ENCODE peak calls at places on chromosome 19, in seven cellular contexts. Y is mucosa of descending colon, F is SHP77, X is KBM-7, K is right lobe of liver, G is BJ, L is NCI-H524. T is an unnamed sample.
A peak's percentile ranks its signal among the peaks of the same experiment; 100 is the strongest.

GRCh38 chr19:46291829-46292228 is 5.0 kb upstream of the HIF3A start:
- DNase-seq in G (no peak), K (no peak), X (no peak), Y (no peak), F (no peak), L (no peak), T (no peak)

GRCh38 chr19:11248852-11249251 is 9.4 kb downstream of the ANGPTL8 start:
- DNase-seq in G (no peak), Y (no peak), L (no peak), X (no peak), K (no peak), F (no peak), T (no peak)

GRCh38 chr19:10431254-10431942 is 11.1 kb downstream of the PDE4A start:
- DNase-seq in K (no peak), X (no peak), L (no peak), F (no peak), Y (peak; percentile 65), G (no peak), T (no peak)

GRCh38 chr19:55563261-55563690 is 17.4 kb downstream of the ZNF579 start:
- DNase-seq in X (no peak), G (no peak), F (no peak), K (no peak), L (peak; percentile 41), Y (no peak), T (no peak)

GRCh38 chr19:2847507-2847906 is 6.2 kb downstream of the ZNF555 start:
- DNase-seq in L (no peak), X (no peak), Y (no peak), F (no peak), G (no peak), K (no peak), T (no peak)

GRCh38 chr19:56253737-56254136 is 18.8 kb upstream of the EDDM13 start:
- DNase-seq in X (peak; percentile 56), L (peak; percentile 82), G (no peak), K (no peak), F (peak; percentile 31), Y (no peak), T (peak; percentile 28)

GRCh38 chr19:44576843-44577565 is 36.4 kb upstream of the IGSF23 start:
- DNase-seq in F (peak; percentile 58), Y (no peak), K (no peak), G (no peak), L (peak; percentile 50), X (peak; percentile 68), T (peak; percentile 12)

GRCh38 chr19:49637865-49638350 is 2.0 kb downstream of the RRAS start:
- DNase-seq in F (no peak), K (peak; percentile 74), X (peak; percentile 50), Y (peak; percentile 93), G (peak; percentile 34), L (no peak), T (peak; percentile 12)

GRCh38 chr19:15195381-15195964 is 5.3 kb downstream of the NOTCH3 start:
- DNase-seq in X (no peak), G (peak; percentile 4), L (peak; percentile 38), K (no peak), Y (peak; percentile 60), F (no peak), T (peak; percentile 34)

GRCh38 chr19:12838893-12839656 is 760 bp downstream of the MAST1 start:
- DNase-seq in L (peak; percentile 43), K (no peak), Y (no peak), F (peak; percentile 25), X (peak; percentile 39), G (no peak), T (no peak)

GRCh38 chr19:3683866-3684816 is 16.1 kb downstream of the PIP5K1C start:
- DNase-seq in G (no peak), K (no peak), X (peak; percentile 96), L (no peak), Y (no peak), F (no peak), T (no peak)

GRCh38 chr19:40701758-40702157 is 11.3 kb upstream of the NUMBL start:
- DNase-seq in F (no peak), X (no peak), Y (no peak), K (no peak), L (no peak), G (no peak), T (no peak)

GRCh38 chr19:53642381-53643099 is 10.7 kb downstream of the DPRX start:
- DNase-seq in Y (no peak), L (no peak), F (no peak), G (no peak), K (no peak), X (no peak), T (no peak)

GRCh38 chr19:47433121-47433520 is 13.8 kb upstream of the MEIS3 start:
- DNase-seq in G (no peak), F (no peak), K (no peak), X (peak; percentile 62), Y (no peak), L (no peak), T (no peak)

GRCh38 chr19:18449552-18449951 is 11.6 kb upstream of the ISYNA1 start:
- DNase-seq in F (no peak), K (no peak), Y (no peak), G (no peak), L (peak; percentile 87), X (no peak), T (no peak)

GRCh38 chr19:15779756-15780476 is 7.5 kb upstream of the OR10H5 start:
- DNase-seq in L (no peak), Y (peak; percentile 56), F (no peak), K (peak; percentile 81), X (no peak), G (no peak), T (no peak)

GRCh38 chr19:1567116-1567847 is 843 bp downstream of the MEX3D start:
- DNase-seq in F (no peak), Y (no peak), K (no peak), L (no peak), X (no peak), G (no peak), T (no peak)

T was measured in SK-N-DZ.